ENCODE peak calls at places on chromosome 1, in seven cellular contexts. P is heart right ventricle; N is activated T-cell treated with anti-CD3 and anti-CD28 coated beads for 4 hours; V is NCI-H748 treated with DMSO at 0.1 percent for 48 hours; K is osteocyte; E is NK-92 treated with Interleukin-12 subunit alpha and Interleukin-12 subunit beta, amount 100 ng/mL, for 24 hours; B is HL-60. A is an unnamed sample.

GRCh38 chr1:147833231-147833840 is 69.3 kb upstream of the GJA8 start:
- DNase-seq in B (no peak), V (no peak), E (no peak), N (no peak), K (no peak), P (no peak), A (no peak)

GRCh38 chr1:48947761-48948537 is 171.3 kb upstream of the BEND5 start:
- DNase-seq in V (no peak), E (no peak), K (no peak), B (no peak), N (no peak), P (no peak), A (no peak)

GRCh38 chr1:186044079-186044685 is 310.0 kb downstream of the HMCN1 start:
- DNase-seq in N (no peak), B (no peak), V (no peak), E (no peak), K (no peak), P (no peak), A (no peak)

GRCh38 chr1:12341667-12342066 is 111.8 kb downstream of the VPS13D start:
- DNase-seq in P (no peak), V (no peak), K (no peak), B (no peak), N (no peak), E (no peak), A (no peak)

GRCh38 chr1:54347955-54348699 is 58.1 kb downstream of the SSBP3 start:
- DNase-seq in P (no peak), N (no peak), B (no peak), V (no peak), K (no peak), E (no peak), A (no peak)

GRCh38 chr1:55428944-55429931 is 214.1 kb upstream of the USP24 start:
- DNase-seq in N (no peak), P (no peak), B (no peak), K (no peak), E (no peak), V (no peak), A (peak; percentile 69)

GRCh38 chr1:51518033-51518729 is 885 bp downstream of the EPS15 start:
- DNase-seq in P (peak; percentile 29), N (no peak), B (peak; percentile 42), E (peak; percentile 38), K (no peak), V (peak; percentile 90), A (peak; percentile 68)

GRCh38 chr1:110188116-110188618 is 21.9 kb upstream of the KCNC4 start:
- DNase-seq in B (no peak), P (no peak), K (no peak), E (no peak), V (no peak), N (no peak), A (no peak)

GRCh38 chr1:108791790-108792189 is 45.3 kb downstream of the STXBP3 start:
- DNase-seq in E (no peak), K (no peak), B (no peak), N (no peak), P (no peak), V (no peak), A (no peak)

GRCh38 chr1:16032388-16033100 is 10.7 kb downstream of the CLCNKA start:
- DNase-seq in V (peak; percentile 59), B (peak; percentile 63), E (peak; percentile 37), K (peak; percentile 95), N (no peak), P (peak; percentile 87), A (peak; percentile 59)

GRCh38 chr1:24643362-24644346 is 552 bp downstream of the SRRM1 start:
- DNase-seq in N (no peak), K (no peak), B (peak; percentile 40), P (no peak), V (no peak), E (no peak), A (no peak)

GRCh38 chr1:84247425-84248220 is 53.9 kb upstream of the SAMD13 start:
- DNase-seq in K (no peak), N (no peak), B (no peak), V (no peak), E (no peak), P (no peak), A (no peak)

GRCh38 chr1:87329051-87329755 is 523 bp downstream of the LMO4 start:
- DNase-seq in V (peak; percentile 31), B (peak; percentile 36), N (peak; percentile 24), P (peak; percentile 55), E (peak; percentile 57), K (no peak), A (no peak)

GRCh38 chr1:176752505-176752904 is 289.5 kb downstream of the PAPPA2 start:
- DNase-seq in N (no peak), P (no peak), B (no peak), E (no peak), K (no peak), V (no peak), A (no peak)

GRCh38 chr1:150999051-150999674 is 7.5 kb downstream of the MINDY1 start:
- DNase-seq in E (no peak), N (no peak), P (no peak), B (no peak), K (no peak), V (no peak), A (no peak)

GRCh38 chr1:201925961-201926585 is 20.3 kb downstream of the LMOD1 start:
- DNase-seq in V (no peak), E (no peak), B (no peak), K (no peak), N (no peak), P (no peak), A (no peak)

GRCh38 chr1:168360151-168360550 is 79.5 kb downstream of the TBX19 start:
- DNase-seq in N (no peak), V (no peak), K (no peak), B (no peak), E (no peak), P (no peak), A (no peak)

GRCh38 chr1:217482356-217483102 is 148.4 kb downstream of the GPATCH2 start:
- DNase-seq in V (no peak), K (no peak), N (no peak), P (no peak), E (peak; percentile 54), B (peak; percentile 19), A (no peak)

GRCh38 chr1:7948950-7949349 is 8.3 kb upstream of the TNFRSF9 start:
- DNase-seq in K (no peak), E (no peak), V (no peak), B (no peak), P (no peak), N (no peak), A (no peak)

GRCh38 chr1:109432336-109432735 is 6.1 kb upstream of the PSMA5 start:
- DNase-seq in E (no peak), V (no peak), N (no peak), P (no peak), K (no peak), B (no peak), A (no peak)

GRCh38 chr1:85328713-85329376 is 52.4 kb upstream of the BCL10 start:
- DNase-seq in P (no peak), N (no peak), V (no peak), B (no peak), E (no peak), K (no peak), A (no peak)

GRCh38 chr1:150464422-150464826 is 22.8 kb upstream of the TARS2 start:
- DNase-seq in K (peak; percentile 84), N (peak; percentile 68), E (peak; percentile 22), P (peak; percentile 29), B (peak; percentile 54), V (peak; percentile 50), A (no peak)

GRCh38 chr1:47226121-47226977 is 5.7 kb downstream of the TAL1 start:
- DNase-seq in B (no peak), N (no peak), P (no peak), E (no peak), K (no peak), V (no peak), A (no peak)

GRCh38 chr1:176552217-176552974 is 89.4 kb downstream of the PAPPA2 start:
- DNase-seq in P (no peak), N (no peak), K (no peak), V (no peak), E (no peak), B (no peak), A (no peak)

GRCh38 chr1:93990010-93990409 is 80.8 kb upstream of the GCLM start:
- DNase-seq in N (no peak), E (no peak), K (no peak), V (no peak), B (peak; percentile 37), P (no peak), A (no peak)

GRCh38 chr1:43603004-43603403 is 46.9 kb upstream of the KDM4A start:
- DNase-seq in K (no peak), P (no peak), V (peak; percentile 93), B (no peak), E (no peak), N (no peak), A (no peak)

GRCh38 chr1:214717323-214717722 is 114.3 kb downstream of the CENPF start:
- DNase-seq in E (no peak), K (no peak), N (no peak), B (no peak), V (no peak), P (no peak), A (no peak)

GRCh38 chr1:11594222-11594621 is 60.0 kb downstream of the FBXO2 start:
- DNase-seq in V (no peak), P (no peak), N (no peak), B (no peak), E (no peak), K (no peak), A (no peak)

GRCh38 chr1:88985033-88985432 is 7.4 kb downstream of the KYAT3 start:
- DNase-seq in B (no peak), K (no peak), V (no peak), E (no peak), P (no peak), N (no peak), A (no peak)

GRCh38 chr1:60963167-60963909 is 119.0 kb upstream of the NFIA start:
- DNase-seq in K (no peak), V (no peak), B (no peak), N (no peak), E (no peak), P (no peak), A (no peak)

GRCh38 chr1:36852586-36852985 is 181.7 kb downstream of the GRIK3 start:
- DNase-seq in E (no peak), K (no peak), B (no peak), P (no peak), N (no peak), V (no peak), A (no peak)

GRCh38 chr1:7404046-7404742 is 366.9 kb upstream of the VAMP3 start:
- DNase-seq in E (no peak), K (peak; percentile 57), P (no peak), V (no peak), N (no peak), B (no peak), A (no peak)